ENCODE peak calls at places on chromosomes 2 and 18, in ten cellular contexts. A is lower lobe of right lung; P is MM.1S; F is CD8-positive, alpha-beta T cell; G is CD4-positive, CD25-positive, alpha-beta regulatory T cell; B is SIG-M5; M is stimulated activated CD4-positive, alpha-beta T cell treated with anti-CD3 and anti-CD28 coated beads, Interleukin-4, amount 100 ng/mL, for 48 hours; R is right cardiac atrium; D is activated CD4-positive, alpha-beta T cell treated with anti-CD3 and anti-CD28 coated beads for 48 hours; N is NCI-H460. H is an unnamed sample.

GRCh38 chr2:10777842-10778723 is 34.5 kb downstream of the PDIA6 start:
- DNase-seq in A (no peak), P (no peak), F (no peak), G (no peak), B (no peak), M (no peak), R (no peak), D (no peak), N (no peak), H (no peak)

GRCh38 chr2:239151201-239152131 is 249.4 kb downstream of the HDAC4 start:
- DNase-seq in A (peak), P (no peak), F (no peak), G (no peak), B (no peak), M (no peak), R (no peak), D (no peak), N (no peak), H (no peak)

GRCh38 chr2:16392647-16393482 is 272.8 kb downstream of the CYRIA start:
- DNase-seq in A (no peak), P (no peak), F (no peak), G (no peak), B (no peak), M (no peak), R (no peak), D (no peak), N (no peak), H (no peak)

GRCh38 chr2:168948621-168949212 is 47.6 kb downstream of the G6PC2 start:
- DNase-seq in A (no peak), P (peak), F (no peak), G (no peak), B (no peak), M (no peak), R (no peak), D (peak), N (peak), H (no peak)

GRCh38 chr18:50659091-50660003 is 99.5 kb downstream of the MAPK4 start:
- DNase-seq in A (no peak), P (no peak), F (no peak), G (no peak), B (no peak), M (no peak), R (no peak), D (no peak), N (peak), H (no peak)

GRCh38 chr2:10141736-10142639 is 19.4 kb downstream of the RRM2 start:
- DNase-seq in A (no peak), P (no peak), F (peak), G (no peak), B (no peak), M (no peak), R (peak), D (peak), N (no peak), H (peak)

GRCh38 chr18:8634508-8634907 is 25.3 kb downstream of the RAB12 start:
- DNase-seq in A (no peak), P (no peak), F (no peak), G (no peak), B (no peak), M (no peak), R (no peak), D (no peak), N (no peak), H (no peak)

GRCh38 chr2:215434447-215435260 is 1.2 kb downstream of the FN1 start:
- DNase-seq in A (no peak), P (no peak), F (no peak), G (no peak), B (no peak), M (no peak), R (no peak), D (no peak), N (no peak), H (no peak)

GRCh38 chr2:221245045-221245444 is 327.1 kb downstream of the EPHA4 start:
- DNase-seq in A (no peak), P (no peak), F (no peak), G (no peak), B (no peak), M (no peak), R (no peak), D (no peak), N (no peak), H (no peak)

GRCh38 chr18:5510109-5510846 is 33.5 kb downstream of the EPB41L3 start:
- DNase-seq in A (no peak), P (no peak), F (no peak), G (no peak), B (no peak), M (no peak), R (no peak), D (no peak), N (no peak), H (no peak)

GRCh38 chr2:11833601-11834000 is 87.2 kb downstream of the LPIN1 start:
- DNase-seq in A (no peak), P (no peak), F (no peak), G (no peak), B (no peak), M (no peak), R (no peak), D (no peak), N (no peak), H (no peak)

GRCh38 chr2:66587216-66587615 is 152.3 kb downstream of the MEIS1 start:
- DNase-seq in A (no peak), P (no peak), F (no peak), G (no peak), B (no peak), M (no peak), R (no peak), D (no peak), N (no peak), H (no peak)

GRCh38 chr2:205706769-205707375 is 24.6 kb downstream of the NRP2 start:
- DNase-seq in A (peak), P (peak), F (no peak), G (no peak), B (peak), M (peak), R (peak), D (peak), N (peak), H (peak)

GRCh38 chr2:165675551-165675968 is 118.5 kb downstream of the GALNT3 start:
- DNase-seq in A (no peak), P (peak), F (no peak), G (no peak), B (no peak), M (no peak), R (no peak), D (no peak), N (no peak), H (no peak)

GRCh38 chr2:23632386-23632785 is 247.4 kb downstream of the KLHL29 start:
- DNase-seq in A (peak), P (no peak), F (no peak), G (no peak), B (no peak), M (no peak), R (no peak), D (no peak), N (no peak), H (no peak)

GRCh38 chr18:9918016-9918680 is 4.3 kb downstream of the VAPA start:
- DNase-seq in A (no peak), P (no peak), F (no peak), G (no peak), B (no peak), M (no peak), R (no peak), D (no peak), N (no peak), H (no peak)

GRCh38 chr2:101306410-101306809 is 2.1 kb downstream of the RNF149 start:
- DNase-seq in A (no peak), P (peak), F (no peak), G (no peak), B (no peak), M (no peak), R (no peak), D (peak), N (no peak), H (no peak)

GRCh38 chr2:99970292-99970868 is 172.0 kb downstream of the AFF3 start:
- DNase-seq in A (no peak), P (no peak), F (no peak), G (no peak), B (no peak), M (no peak), R (no peak), D (no peak), N (no peak), H (no peak)

GRCh38 chr2:75325594-75325993 is 126.3 kb upstream of the TACR1 start:
- DNase-seq in A (no peak), P (no peak), F (no peak), G (no peak), B (no peak), M (no peak), R (no peak), D (no peak), N (no peak), H (no peak)

GRCh38 chr2:161586517-161587167 is 37.6 kb upstream of the SLC4A10 start:
- DNase-seq in A (no peak), P (no peak), F (no peak), G (no peak), B (no peak), M (no peak), R (no peak), D (no peak), N (peak), H (no peak)

GRCh38 chr2:180124273-180124881 is 117.3 kb upstream of the CWC22 start:
- DNase-seq in A (no peak), P (peak), F (no peak), G (no peak), B (no peak), M (no peak), R (no peak), D (no peak), N (peak), H (peak)

GRCh38 chr2:120877409-120877808 is 141.7 kb downstream of the GLI2 start:
- DNase-seq in A (peak), P (no peak), F (no peak), G (no peak), B (no peak), M (no peak), R (no peak), D (no peak), N (no peak), H (no peak)

GRCh38 chr2:42562474-42563144 is 5.8 kb upstream of the MTA3 start:
- DNase-seq in A (peak), P (no peak), F (no peak), G (no peak), B (no peak), M (no peak), R (no peak), D (no peak), N (no peak), H (no peak)

GRCh38 chr18:8752329-8752728 is 47.0 kb downstream of the MTCL1 start:
- DNase-seq in A (no peak), P (no peak), F (no peak), G (no peak), B (no peak), M (no peak), R (no peak), D (no peak), N (no peak), H (no peak)

GRCh38 chr2:4693266-4693665 is 989.9 kb downstream of the DCDC2C start:
- DNase-seq in A (no peak), P (no peak), F (no peak), G (no peak), B (no peak), M (no peak), R (no peak), D (no peak), N (no peak), H (no peak)

GRCh38 chr2:134011936-134012586 is 241.8 kb upstream of the MGAT5 start:
- DNase-seq in A (no peak), P (no peak), F (no peak), G (no peak), B (no peak), M (no peak), R (no peak), D (no peak), N (no peak), H (no peak)

GRCh38 chr2:38959938-38960608 is 70.4 kb downstream of the ARHGEF33 start:
- DNase-seq in A (peak), P (no peak), F (peak), G (peak), B (no peak), M (peak), R (peak), D (peak), N (peak), H (peak)

GRCh38 chr2:86396304-86396785 is 44.8 kb upstream of the KDM3A start:
- DNase-seq in A (peak), P (peak), F (no peak), G (no peak), B (no peak), M (no peak), R (no peak), D (no peak), N (peak), H (peak)

GRCh38 chr18:58754544-58755068 is 83.3 kb downstream of the MALT1 start:
- DNase-seq in A (peak), P (no peak), F (no peak), G (no peak), B (no peak), M (no peak), R (peak), D (no peak), N (no peak), H (no peak)

H was measured in GM13976.